ENCODE peak calls at places on chromosomes 5 and 9, in ten cellular contexts. K is suprapubic skin, G is left ventricle myocardium inferior, N is lower lobe of right lung, M is kidney epithelial cell, Z is SK-N-SH, F is dorsolateral prefrontal cortex, A is ovary, I is HepG2, U is ascending aorta. X is an unnamed sample.

GRCh38 chr5:156148307-156148706 is 178.7 kb upstream of the SGCD start:
- DNase-seq in K (no peak), G (no peak), N (no peak), M (no peak), Z (no peak), F (no peak), A (no peak), I (no peak), U (no peak), X (no peak)

GRCh38 chr5:95866431-95867063 is 44.0 kb upstream of the GLRX start:
- DNase-seq in K (no peak), G (no peak), N (no peak), M (no peak), Z (no peak), F (no peak), A (no peak), I (no peak), U (no peak), X (no peak)

GRCh38 chr9:37496020-37496419 is 10.3 kb downstream of the POLR1E start:
- DNase-seq in K (no peak), G (no peak), N (no peak), M (no peak), Z (no peak), F (no peak), A (no peak), I (no peak), U (no peak), X (no peak)

GRCh38 chr5:160105686-160106085 is 13.6 kb downstream of the PWWP2A start:
- DNase-seq in K (no peak), G (no peak), N (no peak), M (no peak), Z (no peak), F (no peak), A (no peak), I (no peak), U (no peak), X (no peak)

GRCh38 chr9:133042676-133043075 is 11.9 kb downstream of the GTF3C5 start:
- DNase-seq in K (no peak), G (no peak), N (no peak), M (no peak), Z (no peak), F (no peak), A (no peak), I (no peak), U (no peak), X (no peak)

GRCh38 chr5:74660146-74660545 is 19.6 kb upstream of the ENC1 start:
- DNase-seq in K (no peak), G (no peak), N (no peak), M (no peak), Z (no peak), F (no peak), A (no peak), I (no peak), U (no peak), X (no peak)

GRCh38 chr5:69497006-69497520 is 4.5 kb downstream of the OCLN start:
- DNase-seq in K (no peak), G (no peak), N (no peak), M (no peak), Z (no peak), F (no peak), A (no peak), I (no peak), U (no peak), X (no peak)

GRCh38 chr9:108163321-108164005 is 673.9 kb upstream of the KLF4 start:
- DNase-seq in K (no peak), G (no peak), N (no peak), M (no peak), Z (no peak), F (no peak), A (no peak), I (no peak), U (no peak), X (no peak)

GRCh38 chr5:79193643-79194042 is 42.3 kb upstream of the JMY start:
- DNase-seq in K (no peak), G (no peak), N (no peak), M (no peak), Z (no peak), F (no peak), A (no peak), I (no peak), U (no peak), X (no peak)

GRCh38 chr5:39080597-39081204 is 6.5 kb upstream of the RICTOR start:
- DNase-seq in K (no peak), G (no peak), N (no peak), M (no peak), Z (peak), F (peak), A (peak), I (peak), U (no peak), X (no peak)

GRCh38 chr5:126376443-126376842 is 46.8 kb upstream of the GRAMD2B start:
- DNase-seq in K (no peak), G (no peak), N (no peak), M (no peak), Z (no peak), F (peak), A (no peak), I (no peak), U (no peak), X (no peak)

GRCh38 chr5:134582941-134583340 is 49.7 kb downstream of the SAR1B start:
- DNase-seq in K (peak), G (no peak), N (no peak), M (no peak), Z (no peak), F (no peak), A (no peak), I (no peak), U (no peak), X (no peak)

GRCh38 chr5:74316064-74316586 is 324.4 kb downstream of the ENC1 start:
- DNase-seq in K (no peak), G (no peak), N (no peak), M (peak), Z (peak), F (peak), A (no peak), I (peak), U (peak), X (no peak)

GRCh38 chr5:139747583-139748504 is 47.8 kb upstream of the PSD2 start:
- DNase-seq in K (no peak), G (peak), N (peak), M (no peak), Z (peak), F (peak), A (peak), I (no peak), U (no peak), X (no peak)

GRCh38 chr9:93965830-93966577 is 10.8 kb upstream of the BARX1 start:
- DNase-seq in K (no peak), G (no peak), N (no peak), M (no peak), Z (no peak), F (no peak), A (no peak), I (no peak), U (no peak), X (no peak)

GRCh38 chr9:133701321-133701980 is 36.7 kb downstream of the SARDH start:
- DNase-seq in K (peak), G (no peak), N (peak), M (no peak), Z (no peak), F (peak), A (peak), I (no peak), U (no peak), X (peak)

GRCh38 chr5:133523013-133523658 is 89.2 kb downstream of the FSTL4 start:
- DNase-seq in K (no peak), G (no peak), N (no peak), M (no peak), Z (no peak), F (peak), A (no peak), I (no peak), U (no peak), X (no peak)

GRCh38 chr9:126327016-126327749 is 554 bp downstream of the MVB12B start:
- DNase-seq in K (no peak), G (no peak), N (no peak), M (no peak), Z (peak), F (peak), A (peak), I (no peak), U (no peak), X (no peak)

GRCh38 chr5:10760033-10760975 is 730 bp downstream of the DAP start:
- DNase-seq in K (no peak), G (peak), N (peak), M (no peak), Z (peak), F (no peak), A (peak), I (peak), U (no peak), X (peak)

GRCh38 chr9:121478816-121479676 is 20.6 kb downstream of the GGTA1 start:
- DNase-seq in K (no peak), G (no peak), N (no peak), M (no peak), Z (no peak), F (no peak), A (no peak), I (no peak), U (no peak), X (no peak)

GRCh38 chr5:172617817-172618216 is 23.2 kb upstream of the NEURL1B start:
- DNase-seq in K (peak), G (no peak), N (no peak), M (no peak), Z (no peak), F (no peak), A (peak), I (no peak), U (no peak), X (no peak)

GRCh38 chr5:153938131-153938842 is 100.4 kb downstream of the FAM114A2 start:
- DNase-seq in K (no peak), G (no peak), N (no peak), M (no peak), Z (no peak), F (no peak), A (no peak), I (no peak), U (no peak), X (no peak)

DNA sequence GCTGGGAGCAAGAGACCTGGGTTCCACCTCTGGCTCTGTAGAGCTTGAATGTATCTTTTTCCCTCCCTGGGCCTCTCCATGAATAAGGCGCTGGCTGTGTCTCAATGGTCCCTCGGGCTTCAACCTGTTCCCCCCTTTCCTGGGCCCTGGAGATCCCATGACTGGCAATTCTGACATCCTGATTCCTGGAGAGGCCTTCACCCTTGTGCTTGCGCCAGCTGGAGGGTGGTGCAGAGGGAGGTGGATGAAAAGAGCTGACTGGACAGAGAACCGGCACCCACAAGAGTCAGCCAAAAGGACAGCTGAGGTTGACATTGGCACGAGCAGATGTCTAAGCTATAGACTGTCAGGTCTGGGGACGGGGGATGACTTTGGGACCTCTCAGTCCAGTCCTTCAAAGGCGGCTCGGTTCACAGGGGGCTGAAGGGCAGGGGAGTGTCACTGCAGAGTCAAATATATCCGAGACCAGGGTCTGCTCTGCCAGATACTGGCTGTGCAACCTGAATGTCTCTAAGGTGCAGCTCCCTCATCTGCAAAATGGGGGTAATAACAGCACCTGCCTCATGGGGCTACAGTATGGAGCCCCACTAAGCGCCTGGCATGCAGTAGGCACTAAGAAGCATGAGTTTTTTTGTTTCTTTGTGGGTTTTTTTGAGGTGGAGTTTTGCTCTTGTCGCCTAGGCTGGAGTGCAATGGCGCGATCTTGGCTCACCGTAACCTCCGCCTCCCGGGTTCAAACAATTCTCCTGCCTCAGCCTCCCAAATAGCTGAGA is 13.8 kb downstream of the DNM1 start:
- DNase-seq in K (no peak), G (no peak), N (no peak), M (no peak), Z (peak), F (no peak), A (no peak), I (no peak), U (no peak), X (no peak)
- TF ChIP-seq CTCF in K (no peak), G (no peak), N (no peak), M (no peak), Z (no peak), F (no peak), A (no peak), I (no peak), U (no peak), X (no peak)

GRCh38 chr5:66241136-66241825 is 97.2 kb downstream of the SREK1 start:
- DNase-seq in K (no peak), G (no peak), N (no peak), M (no peak), Z (no peak), F (no peak), A (no peak), I (no peak), U (no peak), X (no peak)

GRCh38 chr5:66242050-66242449 is 98.0 kb downstream of the SREK1 start:
- DNase-seq in K (no peak), G (no peak), N (no peak), M (no peak), Z (no peak), F (no peak), A (no peak), I (no peak), U (no peak), X (no peak)

GRCh38 chr5:66234241-66234640 is 90.1 kb downstream of the SREK1 start:
- DNase-seq in K (no peak), G (no peak), N (no peak), M (no peak), Z (no peak), F (no peak), A (no peak), I (no peak), U (no peak), X (no peak)

GRCh38 chr5:66238435-66238834 is 94.3 kb downstream of the SREK1 start:
- DNase-seq in K (no peak), G (no peak), N (no peak), M (no peak), Z (no peak), F (no peak), A (no peak), I (no peak), U (no peak), X (no peak)

GRCh38 chr5:66239034-66239433 is 94.9 kb downstream of the SREK1 start:
- DNase-seq in K (no peak), G (no peak), N (no peak), M (no peak), Z (no peak), F (no peak), A (no peak), I (no peak), U (no peak), X (no peak)
- TF ChIP-seq CTCF in K (no peak), G (peak), N (no peak), M (peak), Z (peak), F (no peak), A (no peak), I (peak), U (no peak), X (no peak)

GRCh38 chr5:93596676-93597441 is 13.8 kb downstream of the NR2F1 start:
- DNase-seq in K (no peak), G (no peak), N (peak), M (no peak), Z (peak), F (no peak), A (no peak), I (peak), U (no peak), X (peak)
- TF ChIP-seq CTCF in K (no peak), G (no peak), N (no peak), M (no peak), Z (no peak), F (no peak), A (no peak), I (peak), U (no peak), X (no peak)

DNA sequence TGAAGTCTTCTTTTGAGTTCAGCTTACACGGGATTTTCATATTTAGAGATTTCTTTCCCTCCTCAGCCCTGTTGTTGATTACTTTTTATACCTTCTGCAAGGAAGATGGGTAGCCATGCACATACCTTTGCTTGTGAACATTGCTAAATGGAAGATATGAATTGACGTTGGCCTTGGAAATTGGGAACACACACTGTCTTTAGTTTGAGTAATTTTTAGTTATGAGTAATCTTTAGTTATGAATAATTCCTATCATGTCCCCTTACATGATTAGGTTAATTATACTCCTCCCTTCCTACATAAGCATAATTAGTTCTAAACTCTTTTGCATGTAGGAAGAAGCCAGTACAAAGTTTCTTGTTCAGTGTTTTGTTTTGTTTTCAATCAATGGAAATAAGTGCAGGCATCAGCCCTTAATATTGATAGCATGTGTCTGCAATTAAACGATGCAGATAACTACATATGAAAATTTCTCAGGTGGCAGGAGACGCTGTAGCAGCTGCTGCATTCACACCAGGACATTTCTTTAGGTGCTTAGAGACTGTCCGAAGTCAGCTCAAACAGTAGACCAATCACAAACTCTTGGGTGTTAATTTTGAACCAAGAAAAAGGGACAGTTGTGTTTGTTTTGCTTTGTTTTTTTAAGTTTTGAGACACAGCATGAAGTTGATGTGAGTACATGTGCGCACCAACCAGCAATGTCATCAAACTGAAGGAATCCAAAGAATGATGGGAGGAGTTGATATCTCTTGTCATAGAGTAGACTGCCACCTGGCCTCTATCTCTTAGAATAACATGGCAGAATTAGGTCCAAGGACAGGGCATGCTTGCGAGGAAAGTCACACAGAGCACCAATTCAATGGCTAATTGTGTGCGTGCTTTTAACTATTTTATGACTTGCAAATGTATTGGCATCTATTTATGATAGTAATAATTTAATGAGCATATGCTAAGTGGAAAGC is 51.4 kb downstream of the SMARCA2 start:
- DNase-seq in K (no peak), G (no peak), N (no peak), M (no peak), Z (no peak), F (no peak), A (no peak), I (peak), U (no peak), X (no peak)
- TF ChIP-seq CTCF in K (no peak), G (peak), N (peak), M (peak), Z (peak), F (no peak), A (no peak), I (peak), U (no peak), X (no peak)

GRCh38 chr9:118422513-118422912 is 718.3 kb downstream of the TLR4 start:
- DNase-seq in K (no peak), G (no peak), N (no peak), M (no peak), Z (no peak), F (no peak), A (no peak), I (no peak), U (no peak), X (no peak)
- TF ChIP-seq CTCF in K (no peak), G (no peak), N (no peak), M (no peak), Z (no peak), F (no peak), A (no peak), I (no peak), U (no peak), X (no peak)

DNA sequence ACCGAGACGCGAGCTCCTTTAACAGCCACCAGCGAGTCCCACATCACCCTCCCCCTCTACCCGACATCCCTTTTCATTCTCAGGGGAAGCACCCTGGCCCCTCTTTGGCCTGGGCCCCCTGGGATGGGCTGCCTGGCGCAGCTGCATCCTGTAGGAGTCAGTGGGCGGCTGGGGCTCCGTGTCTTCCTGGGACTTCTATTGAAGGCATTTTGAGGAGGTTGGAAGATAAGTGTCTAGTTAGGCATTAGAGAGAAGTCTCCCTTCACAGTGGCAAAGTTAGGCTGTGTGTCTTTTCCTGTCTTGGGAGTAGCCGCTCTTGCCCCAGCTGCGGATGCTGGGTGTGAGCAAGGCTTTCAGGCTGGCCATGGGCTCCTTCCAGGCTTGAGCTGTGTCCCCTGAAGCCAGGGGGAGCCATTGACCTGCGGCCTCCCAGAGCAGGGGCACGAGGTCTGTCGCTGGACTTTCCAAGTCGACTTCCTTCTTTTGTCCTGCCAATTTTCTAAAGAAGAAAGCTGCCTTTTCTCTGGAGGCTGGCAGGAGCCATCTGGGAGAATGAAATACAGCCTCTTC is 18.6 kb upstream of the NKD2 start:
- DNase-seq in K (peak), G (peak), N (peak), M (no peak), Z (peak), F (no peak), A (no peak), I (no peak), U (no peak), X (no peak)
- TF ChIP-seq CTCF in K (no peak), G (peak), N (peak), M (peak), Z (no peak), F (peak), A (no peak), I (peak), U (peak), X (no peak)

GRCh38 chr5:23820764-23821471 is 313.5 kb downstream of the PRDM9 start:
- DNase-seq in K (no peak), G (no peak), N (no peak), M (peak), Z (peak), F (no peak), A (no peak), I (no peak), U (no peak), X (no peak)
- TF ChIP-seq CTCF in K (no peak), G (peak), N (peak), M (peak), Z (peak), F (peak), A (no peak), I (peak), U (no peak), X (peak)

GRCh38 chr9:88011005-88011766 is 36.9 kb upstream of the CDK20 start:
- DNase-seq in K (no peak), G (no peak), N (no peak), M (no peak), Z (peak), F (no peak), A (no peak), I (no peak), U (no peak), X (no peak)
- TF ChIP-seq CTCF in K (no peak), G (no peak), N (no peak), M (peak), Z (no peak), F (no peak), A (no peak), I (peak), U (peak), X (no peak)

X was measured in mesothelial cell of epicardium.